ENCODE peak calls at places on chromosome 22, in four cellular contexts. C is K562, D is foreskin keratinocyte, W is psoas muscle. Z is an unnamed sample.

GRCh38 chr22:28299760-28300159 is 379.9 kb downstream of the TTC28 start:
- DNase-seq in C (no peak), D (no peak), W (no peak), Z (no peak)

GRCh38 chr22:27993774-27994350 is 74.8 kb upstream of the PITPNB start:
- DNase-seq in C (no peak), D (no peak), W (no peak), Z (no peak)

GRCh38 chr22:23533328-23533762 is 46.7 kb downstream of the IGLL1 start:
- DNase-seq in C (peak), D (no peak), W (no peak), Z (peak)

GRCh38 chr22:42908082-42908746 is 51.1 kb upstream of the ARFGAP3 start:
- DNase-seq in C (no peak), D (no peak), W (no peak), Z (no peak)

GRCh38 chr22:38572065-38572464 is 2.1 kb upstream of the DMC1 start:
- DNase-seq in C (peak), D (no peak), W (no peak), Z (peak)

GRCh38 chr22:20571531-20572007 is 64.2 kb downstream of the MED15 start:
- DNase-seq in C (peak), D (no peak), W (peak), Z (no peak)

GRCh38 chr22:38320605-38321402 is 3.6 kb upstream of the CSNK1E start:
- DNase-seq in C (no peak), D (no peak), W (no peak), Z (no peak)

GRCh38 chr22:49534386-49534785 is 293.3 kb downstream of the BRD1 start:
- DNase-seq in C (no peak), D (no peak), W (no peak), Z (no peak)

GRCh38 chr22:23888615-23889401 is 5.4 kb upstream of the MIF start:
- DNase-seq in C (peak), D (no peak), W (no peak), Z (no peak)

GRCh38 chr22:28955817-28956216 is 72.4 kb downstream of the ZNRF3 start:
- DNase-seq in C (no peak), D (no peak), W (no peak), Z (no peak)

GRCh38 chr22:50250555-50251471 is at the start of gene HDAC10:
- DNase-seq in C (peak), D (no peak), W (peak), Z (no peak)

GRCh38 chr22:45227645-45228400 is 12.9 kb downstream of the KIAA0930 start:
- DNase-seq in C (no peak), D (no peak), W (no peak), Z (no peak)

GRCh38 chr22:30889996-30890480 is 78.5 kb downstream of the MORC2 start:
- DNase-seq in C (no peak), D (no peak), W (no peak), Z (no peak)

GRCh38 chr22:31179345-31179744 is 19.4 kb downstream of the RNF185 start:
- DNase-seq in C (no peak), D (peak), W (no peak), Z (peak)

GRCh38 chr22:22507743-22508273 is 734 bp downstream of the ZNF280B start:
- DNase-seq in C (peak), D (no peak), W (no peak), Z (no peak)

GRCh38 chr22:44398791-44399190 is 86.0 kb upstream of the SHISAL1 start:
- DNase-seq in C (no peak), D (no peak), W (no peak), Z (no peak)

GRCh38 chr22:22578702-22579424 is 19.8 kb upstream of the PRAME start:
- DNase-seq in C (peak), D (no peak), W (peak), Z (peak)

GRCh38 chr22:19041403-19042074 is 80.7 kb downstream of the DGCR2 start:
- DNase-seq in C (no peak), D (no peak), W (no peak), Z (no peak)

GRCh38 chr22:26887456-26887855 is 230.1 kb downstream of the MIAT start:
- DNase-seq in C (no peak), D (no peak), W (no peak), Z (peak)

GRCh38 chr22:39146256-39147101 is 6.0 kb downstream of the CBX7 start:
- DNase-seq in C (no peak), D (no peak), W (no peak), Z (no peak)

GRCh38 chr22:27238935-27239510 is 562.5 kb downstream of the MN1 start:
- DNase-seq in C (peak), D (peak), W (peak), Z (peak)

GRCh38 chr22:43707650-43708049 is 104.5 kb downstream of the EFCAB6 start:
- DNase-seq in C (no peak), D (no peak), W (no peak), Z (no peak)

GRCh38 chr22:48748113-48748859 is 1079.4 kb downstream of the BRD1 start:
- DNase-seq in C (no peak), D (no peak), W (no peak), Z (no peak)

GRCh38 chr22:30881361-30882180 is 87.0 kb downstream of the MORC2 start:
- DNase-seq in C (peak), D (no peak), W (no peak), Z (no peak)

GRCh38 chr22:28937206-28938025 is 54.0 kb downstream of the ZNRF3 start:
- DNase-seq in C (no peak), D (no peak), W (no peak), Z (no peak)

GRCh38 chr22:48494968-48495750 is 1332.5 kb downstream of the BRD1 start:
- DNase-seq in C (no peak), D (no peak), W (peak), Z (no peak)

GRCh38 chr22:50544078-50544745 is 1.5 kb upstream of the KLHDC7B start:
- DNase-seq in C (no peak), D (no peak), W (peak), Z (no peak)

GRCh38 chr22:49352361-49353169 is 475.1 kb downstream of the BRD1 start:
- DNase-seq in C (no peak), D (no peak), W (no peak), Z (no peak)

GRCh38 chr22:30830907-30831306 is 136.2 kb downstream of the OSBP2 start:
- DNase-seq in C (no peak), D (peak), W (no peak), Z (peak)